ENCODE peak calls at places on chromosome X, in nine cellular contexts. One of them, this sample, is unnamed.

GRCh38 chrX:580020-580419 is 50.6 kb upstream of the SHOX start:
- DNase-seq in fibroblast of pulmonary artery: no peak
- DNase-seq in brain microvascular endothelial cell: no peak
- DNase-seq in HCT116: no peak
- DNase-seq in tibial artery: no peak
- DNase-seq in uterus: no peak
- DNase-seq in kidney epithelial cell: no peak
- DNase-seq in foreskin fibroblast: no peak
- DNase-seq in fibroblast of lung: no peak
- DNase-seq in this sample: no peak

GRCh38 chrX:64975491-64975890 is 759 bp downstream of the ZC4H2 start:
- DNase-seq in fibroblast of pulmonary artery: peak
- DNase-seq in brain microvascular endothelial cell: peak
- DNase-seq in HCT116: no peak
- DNase-seq in tibial artery: peak
- DNase-seq in uterus: peak
- DNase-seq in kidney epithelial cell: no peak
- DNase-seq in foreskin fibroblast: peak
- DNase-seq in fibroblast of lung: peak
- DNase-seq in this sample: peak

GRCh38 chrX:617891-618290 is 12.7 kb upstream of the SHOX start:
- DNase-seq in fibroblast of pulmonary artery: no peak
- DNase-seq in brain microvascular endothelial cell: no peak
- DNase-seq in HCT116: no peak
- DNase-seq in tibial artery: no peak
- DNase-seq in uterus: no peak
- DNase-seq in kidney epithelial cell: no peak
- DNase-seq in foreskin fibroblast: no peak
- DNase-seq in fibroblast of lung: no peak
- DNase-seq in this sample: no peak

GRCh38 chrX:45228126-45228525 is 27.4 kb upstream of the DIPK2B start:
- DNase-seq in fibroblast of pulmonary artery: no peak
- DNase-seq in brain microvascular endothelial cell: no peak
- DNase-seq in HCT116: no peak
- DNase-seq in tibial artery: no peak
- DNase-seq in uterus: no peak
- DNase-seq in kidney epithelial cell: no peak
- DNase-seq in foreskin fibroblast: no peak
- DNase-seq in fibroblast of lung: no peak
- DNase-seq in this sample: no peak

GRCh38 chrX:120672389-120672788 is 42.5 kb upstream of the C1GALT1C1 start:
- DNase-seq in fibroblast of pulmonary artery: peak
- DNase-seq in brain microvascular endothelial cell: peak
- DNase-seq in HCT116: peak
- DNase-seq in tibial artery: peak
- DNase-seq in uterus: peak
- DNase-seq in kidney epithelial cell: peak
- DNase-seq in foreskin fibroblast: peak
- DNase-seq in fibroblast of lung: peak
- DNase-seq in this sample: peak

GRCh38 chrX:82087699-82088098 is 885.8 kb downstream of the SH3BGRL start:
- DNase-seq in fibroblast of pulmonary artery: no peak
- DNase-seq in brain microvascular endothelial cell: no peak
- DNase-seq in HCT116: no peak
- DNase-seq in tibial artery: peak
- DNase-seq in uterus: no peak
- DNase-seq in kidney epithelial cell: no peak
- DNase-seq in foreskin fibroblast: no peak
- DNase-seq in fibroblast of lung: no peak
- DNase-seq in this sample: no peak

GRCh38 chrX:107563851-107564250 is 64.5 kb upstream of the PRPS1 start:
- DNase-seq in fibroblast of pulmonary artery: no peak
- DNase-seq in brain microvascular endothelial cell: no peak
- DNase-seq in HCT116: no peak
- DNase-seq in tibial artery: no peak
- DNase-seq in uterus: no peak
- DNase-seq in kidney epithelial cell: no peak
- DNase-seq in foreskin fibroblast: no peak
- DNase-seq in fibroblast of lung: no peak
- DNase-seq in this sample: no peak

GRCh38 chrX:15749642-15750610 is 11.9 kb downstream of the CA5B start:
- DNase-seq in fibroblast of pulmonary artery: no peak
- DNase-seq in brain microvascular endothelial cell: no peak
- DNase-seq in HCT116: no peak
- DNase-seq in tibial artery: peak
- DNase-seq in uterus: no peak
- DNase-seq in kidney epithelial cell: no peak
- DNase-seq in foreskin fibroblast: peak
- DNase-seq in fibroblast of lung: peak
- DNase-seq in this sample: no peak

GRCh38 chrX:110045421-110045820 is 42.5 kb downstream of the TMEM164 start:
- DNase-seq in fibroblast of pulmonary artery: no peak
- DNase-seq in brain microvascular endothelial cell: no peak
- DNase-seq in HCT116: no peak
- DNase-seq in tibial artery: no peak
- DNase-seq in uterus: no peak
- DNase-seq in kidney epithelial cell: no peak
- DNase-seq in foreskin fibroblast: no peak
- DNase-seq in fibroblast of lung: no peak
- DNase-seq in this sample: no peak

GRCh38 chrX:103688949-103689348 is 2.5 kb upstream of the MORF4L2 start:
- DNase-seq in fibroblast of pulmonary artery: peak
- DNase-seq in brain microvascular endothelial cell: peak
- DNase-seq in HCT116: no peak
- DNase-seq in tibial artery: no peak
- DNase-seq in uterus: no peak
- DNase-seq in kidney epithelial cell: no peak
- DNase-seq in foreskin fibroblast: peak
- DNase-seq in fibroblast of lung: peak
- DNase-seq in this sample: peak

GRCh38 chrX:45622042-45622423 is 421.4 kb upstream of the DIPK2B start:
- DNase-seq in fibroblast of pulmonary artery: no peak
- DNase-seq in brain microvascular endothelial cell: no peak
- DNase-seq in HCT116: no peak
- DNase-seq in tibial artery: no peak
- DNase-seq in uterus: no peak
- DNase-seq in kidney epithelial cell: no peak
- DNase-seq in foreskin fibroblast: no peak
- DNase-seq in fibroblast of lung: no peak
- DNase-seq in this sample: no peak

GRCh38 chrX:29691044-29691443 is 524.3 kb upstream of the MAGEB2 start:
- DNase-seq in fibroblast of pulmonary artery: no peak
- DNase-seq in brain microvascular endothelial cell: no peak
- DNase-seq in HCT116: no peak
- DNase-seq in tibial artery: no peak
- DNase-seq in uterus: no peak
- DNase-seq in kidney epithelial cell: no peak
- DNase-seq in foreskin fibroblast: no peak
- DNase-seq in fibroblast of lung: no peak
- DNase-seq in this sample: no peak

GRCh38 chrX:85026170-85026569 is 22.5 kb downstream of the APOOL start:
- DNase-seq in fibroblast of pulmonary artery: no peak
- DNase-seq in brain microvascular endothelial cell: no peak
- DNase-seq in HCT116: no peak
- DNase-seq in tibial artery: no peak
- DNase-seq in uterus: no peak
- DNase-seq in kidney epithelial cell: no peak
- DNase-seq in foreskin fibroblast: no peak
- DNase-seq in fibroblast of lung: no peak
- DNase-seq in this sample: no peak

DNA sequence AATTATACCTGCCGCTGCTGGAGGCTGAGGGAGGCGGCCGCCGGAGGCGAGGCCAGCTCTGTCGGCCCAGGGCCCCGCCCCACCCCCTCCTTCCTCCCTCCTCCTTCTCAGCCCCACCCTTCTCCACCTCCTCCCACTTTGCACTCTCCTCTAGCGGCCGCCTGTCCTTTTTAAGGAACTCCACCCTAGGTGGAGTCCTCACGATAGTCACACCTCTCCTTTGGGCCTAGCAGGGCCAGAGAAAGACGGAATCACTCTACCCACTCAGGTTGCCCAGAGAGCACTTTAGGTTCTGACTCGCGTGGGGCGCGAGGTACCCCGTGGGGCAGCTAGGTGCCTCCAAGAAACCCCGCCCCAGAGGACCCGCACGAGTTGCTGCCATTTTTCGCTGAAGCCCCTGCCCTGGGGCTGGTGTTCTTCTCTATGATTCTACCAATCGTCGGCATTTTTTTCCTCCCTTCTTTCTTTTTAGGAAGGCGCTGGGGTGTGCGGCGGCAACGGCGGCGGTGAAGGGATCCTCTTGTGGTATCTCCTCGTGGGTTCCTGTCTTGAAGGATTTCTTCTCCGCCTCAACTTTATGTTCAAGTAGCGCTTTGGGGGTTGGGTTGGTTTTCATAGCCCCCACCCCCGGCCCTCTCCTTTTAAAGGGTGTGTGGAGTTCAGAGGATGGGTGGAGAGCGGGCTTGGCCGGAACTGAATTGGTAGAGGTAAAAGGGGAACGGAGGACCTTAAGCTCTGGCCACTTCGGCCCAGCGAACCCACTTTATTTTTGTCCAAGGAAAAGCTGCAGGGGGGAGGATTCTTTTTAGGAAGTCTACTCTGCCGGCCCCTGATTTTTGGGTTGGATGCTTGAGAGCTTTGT is at the start of gene KLF8:
- DNase-seq in fibroblast of pulmonary artery: no peak
- DNase-seq in brain microvascular endothelial cell: no peak
- DNase-seq in HCT116: peak
- DNase-seq in tibial artery: peak
- DNase-seq in uterus: peak
- DNase-seq in kidney epithelial cell: no peak
- DNase-seq in foreskin fibroblast: peak
- DNase-seq in fibroblast of lung: peak
- DNase-seq in this sample: no peak
- H3K4me3 ChIP-seq in fibroblast of pulmonary artery: no peak
- H3K4me3 ChIP-seq in brain microvascular endothelial cell: no peak
- H3K4me3 ChIP-seq in HCT116: no peak
- H3K4me3 ChIP-seq in tibial artery: peak
- H3K4me3 ChIP-seq in uterus: peak
- H3K4me3 ChIP-seq in kidney epithelial cell: peak
- H3K4me3 ChIP-seq in foreskin fibroblast: peak
- H3K4me3 ChIP-seq in fibroblast of lung: peak
- H3K4me3 ChIP-seq in this sample: no peak

DNA sequence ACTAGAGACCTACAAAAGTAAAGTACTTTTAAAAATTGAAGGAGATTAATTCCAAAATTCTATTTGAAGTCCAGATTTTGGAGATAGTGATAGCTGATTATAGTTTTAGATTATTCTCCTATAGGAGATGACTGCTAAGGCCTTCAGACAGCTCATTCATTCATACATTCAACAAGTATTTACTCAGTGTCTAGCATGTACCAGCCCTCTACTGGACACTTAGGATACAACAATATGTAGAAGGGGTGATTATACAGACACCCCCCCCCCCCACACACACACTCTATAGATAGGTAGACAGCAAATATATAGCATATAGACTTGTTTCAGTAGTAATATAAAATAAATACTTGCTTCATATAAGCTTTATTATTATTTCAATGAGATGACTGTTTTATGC is 60.4 kb upstream of the TAF9B start:
- DNase-seq in fibroblast of pulmonary artery: peak
- DNase-seq in brain microvascular endothelial cell: peak
- DNase-seq in HCT116: peak
- DNase-seq in tibial artery: no peak
- DNase-seq in uterus: no peak
- DNase-seq in kidney epithelial cell: no peak
- DNase-seq in foreskin fibroblast: peak
- DNase-seq in fibroblast of lung: no peak
- DNase-seq in this sample: peak
- TF ChIP-seq CTCF in fibroblast of pulmonary artery: peak
- TF ChIP-seq CTCF in brain microvascular endothelial cell: peak
- TF ChIP-seq CTCF in HCT116: peak
- TF ChIP-seq CTCF in tibial artery: no peak
- TF ChIP-seq CTCF in uterus: no peak
- TF ChIP-seq CTCF in kidney epithelial cell: peak
- TF ChIP-seq CTCF in foreskin fibroblast: no peak
- TF ChIP-seq CTCF in fibroblast of lung: no peak
- TF ChIP-seq CTCF in this sample: peak

DNA sequence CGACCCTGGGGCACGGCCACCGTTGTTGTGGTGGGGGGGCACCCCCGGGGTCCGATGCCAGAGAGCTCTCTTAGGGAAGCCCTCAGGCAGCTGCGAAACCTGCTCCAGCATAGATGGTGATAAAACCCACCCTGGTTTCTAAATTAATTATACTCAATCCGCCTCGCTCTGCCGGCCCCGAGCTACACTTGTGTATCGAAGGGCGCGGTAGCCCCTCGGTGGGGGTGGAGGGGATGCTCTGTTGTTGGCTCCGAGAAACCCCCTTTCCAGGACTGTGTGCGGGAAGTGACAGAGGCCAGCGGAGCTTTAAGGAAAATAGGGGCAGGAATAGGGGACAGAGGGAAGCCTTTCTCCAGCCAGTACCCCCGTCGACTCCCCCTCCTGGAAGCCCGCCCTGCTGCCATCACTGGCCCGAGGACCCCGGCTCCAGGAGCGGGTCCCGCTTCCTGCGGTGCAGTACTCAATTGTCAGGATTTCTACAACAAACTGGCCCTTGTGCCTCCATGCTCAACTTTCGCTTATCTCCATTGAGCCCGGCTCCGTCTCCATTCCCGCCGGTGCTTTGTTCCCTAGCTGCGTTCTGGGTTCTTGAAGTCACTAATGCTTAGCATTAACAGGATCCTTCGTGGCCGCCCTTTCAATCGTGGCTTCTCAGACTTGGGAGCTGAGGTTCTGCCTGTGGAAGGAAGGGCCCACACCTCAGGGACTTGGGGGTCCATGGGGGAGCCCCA is 408.2 kb downstream of the BCOR start:
- DNase-seq in fibroblast of pulmonary artery: no peak
- DNase-seq in brain microvascular endothelial cell: no peak
- DNase-seq in HCT116: no peak
- DNase-seq in tibial artery: no peak
- DNase-seq in uterus: no peak
- DNase-seq in kidney epithelial cell: no peak
- DNase-seq in foreskin fibroblast: peak
- DNase-seq in fibroblast of lung: no peak
- DNase-seq in this sample: no peak
- H3K4me3 ChIP-seq in fibroblast of pulmonary artery: peak
- H3K4me3 ChIP-seq in brain microvascular endothelial cell: peak
- H3K4me3 ChIP-seq in HCT116: peak
- H3K4me3 ChIP-seq in tibial artery: peak
- H3K4me3 ChIP-seq in uterus: peak
- H3K4me3 ChIP-seq in kidney epithelial cell: peak
- H3K4me3 ChIP-seq in foreskin fibroblast: peak
- H3K4me3 ChIP-seq in fibroblast of lung: peak
- H3K4me3 ChIP-seq in this sample: peak

DNA sequence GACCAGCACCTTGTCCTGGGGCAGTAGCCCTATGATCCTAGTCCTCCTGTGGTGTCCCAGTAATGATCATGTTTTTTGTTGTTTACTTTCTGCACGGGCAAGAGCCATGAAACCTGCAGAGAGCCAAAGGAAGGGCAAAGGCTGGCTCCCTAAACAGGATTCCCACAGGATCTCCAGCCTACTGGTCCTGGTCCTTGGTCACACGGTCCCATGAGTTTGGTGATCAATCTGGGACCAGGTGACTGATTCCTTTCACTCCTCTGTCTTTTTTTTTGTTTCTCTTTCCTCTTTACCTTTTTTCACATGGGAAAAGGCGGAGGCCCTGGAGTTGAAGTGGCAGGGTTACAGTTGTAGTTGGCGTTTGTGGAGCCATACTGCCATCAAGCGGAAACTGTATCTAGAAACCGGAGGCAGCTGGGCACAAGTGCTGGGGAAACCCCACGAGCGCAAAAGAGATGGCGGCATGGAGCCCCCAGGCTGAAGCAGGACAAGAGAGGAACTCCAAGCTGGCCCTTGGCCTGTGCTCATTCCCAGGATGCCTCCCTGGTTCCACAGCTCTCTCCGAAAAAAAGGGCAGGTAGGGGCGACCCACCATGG is 34.6 kb downstream of the NBDY start:
- DNase-seq in fibroblast of pulmonary artery: no peak
- DNase-seq in brain microvascular endothelial cell: peak
- DNase-seq in HCT116: no peak
- DNase-seq in tibial artery: no peak
- DNase-seq in uterus: peak
- DNase-seq in kidney epithelial cell: no peak
- DNase-seq in foreskin fibroblast: no peak
- DNase-seq in fibroblast of lung: no peak
- DNase-seq in this sample: no peak
- TF ChIP-seq CTCF in fibroblast of pulmonary artery: no peak
- TF ChIP-seq CTCF in brain microvascular endothelial cell: no peak
- TF ChIP-seq CTCF in HCT116: no peak
- TF ChIP-seq CTCF in tibial artery: no peak
- TF ChIP-seq CTCF in uterus: no peak
- TF ChIP-seq CTCF in kidney epithelial cell: no peak
- TF ChIP-seq CTCF in foreskin fibroblast: no peak
- TF ChIP-seq CTCF in fibroblast of lung: no peak
- TF ChIP-seq CTCF in this sample: no peak